ENCODE peak calls at places on chromosomes 12 and 14, in five cellular contexts. T, E, P, L and N are unnamed samples.

GRCh38 chr12:95548056-95548538 is 3.2 kb downstream of the USP44 start:
- DNase-seq in E (peak; percentile 54), P (no peak), T (no peak), L (no peak), N (no peak)

GRCh38 chr12:26295001-26295400 is 99.6 kb downstream of the SSPN start:
- DNase-seq in P (no peak), T (no peak), L (no peak), E (no peak), N (no peak)

GRCh38 chr14:53915364-53916014 is 41.1 kb downstream of the BMP4 start:
- DNase-seq in E (no peak), L (no peak), P (no peak), T (no peak), N (no peak)

GRCh38 chr12:71645268-71645667 is 18.4 kb downstream of the ZFC3H1 start:
- DNase-seq in L (no peak), T (no peak), P (no peak), E (no peak), N (no peak)

GRCh38 chr12:104846056-104846762 is 111.9 kb downstream of the SLC41A2 start:
- DNase-seq in T (peak; percentile 16), P (no peak), L (no peak), E (no peak), N (no peak)

GRCh38 chr14:63759454-63759853 is 31.6 kb upstream of the SGPP1 start:
- DNase-seq in L (no peak), E (no peak), P (peak; percentile 52), T (no peak), N (no peak)

GRCh38 chr12:56954956-56955355 is 2.5 kb downstream of the RDH16 start:
- DNase-seq in T (no peak), E (no peak), L (no peak), P (no peak), N (no peak)

GRCh38 chr14:61503167-61503801 is 181.9 kb downstream of the PRKCH start:
- DNase-seq in E (no peak), T (no peak), L (no peak), P (peak; percentile 46), N (no peak)

GRCh38 chr12:14954269-14954668 is 7.1 kb downstream of the ARHGDIB start:
- DNase-seq in T (no peak), L (no peak), E (no peak), P (no peak), N (no peak)

GRCh38 chr12:130336723-130337475 is 788 bp upstream of the PIWIL1 start:
- DNase-seq in P (no peak), L (no peak), E (no peak), T (no peak), N (no peak)

GRCh38 chr12:130334399-130334798 is 3.3 kb upstream of the PIWIL1 start:
- DNase-seq in T (no peak), P (no peak), L (no peak), E (no peak), N (no peak)

GRCh38 chr12:130337476-130338303 is at the start of gene PIWIL1:
- DNase-seq in P (no peak), L (no peak), E (no peak), T (no peak), N (no peak)

GRCh38 chr12:130334937-130335336 is 2.8 kb upstream of the PIWIL1 start:
- DNase-seq in L (no peak), P (no peak), E (no peak), T (no peak), N (no peak)

DNA sequence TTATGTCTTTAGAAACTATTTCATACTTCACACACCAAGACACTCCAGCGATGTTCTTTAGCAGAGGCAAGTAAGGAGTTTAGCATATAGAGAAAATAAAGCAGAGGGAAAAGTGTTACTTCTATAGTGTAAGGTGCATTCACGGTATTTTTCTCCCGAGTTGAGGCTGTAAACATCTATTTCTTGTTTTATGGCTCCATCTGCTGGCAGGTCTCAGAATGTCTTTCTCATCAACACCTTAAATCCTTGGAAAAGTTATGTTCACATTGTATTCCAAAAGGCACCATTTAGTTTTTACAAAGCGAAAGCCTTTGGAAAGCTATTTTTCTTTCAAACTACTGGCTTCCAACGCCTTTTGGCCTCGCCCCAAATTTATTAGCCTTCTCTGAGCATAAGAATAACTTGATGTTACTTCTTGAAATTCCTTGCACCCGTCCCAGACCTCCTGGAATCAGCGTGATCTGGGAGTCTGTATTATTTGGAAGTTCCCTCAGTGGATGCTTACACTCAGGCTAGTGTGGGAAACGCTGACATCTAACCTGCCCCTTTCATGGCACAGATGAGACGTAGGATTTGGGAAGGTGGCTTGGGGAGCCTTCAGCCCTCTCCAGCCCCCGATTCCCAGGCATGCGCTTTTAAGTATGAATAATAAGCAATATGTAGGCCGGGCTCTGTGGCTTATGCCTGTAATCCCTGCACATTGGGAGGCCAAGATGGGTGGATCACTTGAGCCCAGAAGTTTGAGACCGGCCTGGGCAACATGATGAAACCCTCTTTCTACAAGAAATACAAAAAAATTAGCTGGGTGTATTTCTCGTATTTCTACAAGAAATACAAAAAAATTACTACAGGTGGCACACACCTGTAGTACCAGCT is 1.9 kb upstream of the PIWIL1 start:
- DNase-seq in P (peak; percentile 76), L (no peak), T (peak; percentile 55), E (no peak), N (peak; percentile 51)
- TF ChIP-seq CTCF in P (peak; percentile 67), L (no peak), T (peak; percentile 53), E (peak; percentile 66), N (peak; percentile 84)

GRCh38 chr14:92794961-92795360 is 856 bp downstream of the GOLGA5 start:
- DNase-seq in T (no peak), L (no peak), P (no peak), E (no peak), N (no peak)

GRCh38 chr14:92793709-92794546 is at the start of gene GOLGA5:
- DNase-seq in E (peak; percentile 100), P (peak; percentile 99), L (peak; percentile 89), T (peak; percentile 95), N (peak; percentile 34)

GRCh38 chr14:92789457-92790089 is 4.5 kb upstream of the GOLGA5 start:
- DNase-seq in T (no peak), L (no peak), E (no peak), P (no peak), N (no peak)

GRCh38 chr14:92794547-92794941 is 439 bp downstream of the GOLGA5 start:
- DNase-seq in P (no peak), E (no peak), T (no peak), L (no peak), N (no peak)

DNA sequence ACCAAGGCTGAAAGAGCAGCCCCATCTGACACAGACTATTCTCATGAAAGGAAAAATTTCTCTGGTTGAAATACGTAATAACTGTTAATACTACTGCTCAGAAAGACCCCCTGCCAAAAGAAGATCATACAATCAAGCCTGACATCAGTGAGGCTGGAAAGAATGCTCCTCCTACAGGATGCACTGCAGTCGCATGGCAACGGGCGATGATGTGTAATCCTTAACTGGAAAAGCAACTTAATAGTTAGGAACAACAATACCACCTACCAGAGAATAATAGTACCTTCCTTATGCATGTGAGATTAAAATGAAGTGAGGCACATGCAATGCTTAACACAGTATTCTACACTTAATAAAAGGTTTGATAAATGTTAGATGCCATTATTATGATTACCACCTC is 1.2 kb upstream of the GOLGA5 start:
- DNase-seq in T (no peak), L (no peak), E (no peak), P (peak; percentile 53), N (no peak)
- TF ChIP-seq CTCF in T (no peak), L (no peak), E (no peak), P (peak; percentile 16), N (no peak)

DNA sequence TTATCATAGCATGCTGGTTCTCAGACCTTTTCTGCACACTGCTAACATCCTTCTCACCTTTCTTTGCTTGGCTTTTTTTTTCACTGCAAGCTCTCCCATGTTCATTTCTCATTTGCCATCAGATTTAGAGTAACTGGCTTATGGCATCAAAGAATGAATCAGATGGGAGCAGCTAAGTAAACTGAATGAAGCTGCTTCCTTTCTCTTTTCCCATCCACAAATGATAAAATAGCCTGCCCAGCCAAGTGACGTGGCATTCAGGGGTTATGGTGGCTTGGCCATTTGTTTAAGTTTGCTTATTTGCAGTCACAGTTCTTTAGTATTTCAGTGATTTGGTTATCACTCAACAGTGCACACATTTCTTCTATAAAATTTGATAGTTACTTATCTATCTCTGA is 708.6 kb downstream of the DIO2 start:
- DNase-seq in T (no peak), L (no peak), P (no peak), E (no peak), N (no peak)
- TF ChIP-seq CTCF in T (no peak), L (no peak), P (no peak), E (no peak), N (no peak)

GRCh38 chr14:92093320-92093719 is 13.1 kb downstream of the ATXN3 start:
- DNase-seq in T (no peak), E (no peak), L (no peak), P (peak; percentile 3), N (no peak)
- TF ChIP-seq CTCF in T (peak; percentile 30), E (no peak), L (no peak), P (peak; percentile 15), N (peak; percentile 38)

DNA sequence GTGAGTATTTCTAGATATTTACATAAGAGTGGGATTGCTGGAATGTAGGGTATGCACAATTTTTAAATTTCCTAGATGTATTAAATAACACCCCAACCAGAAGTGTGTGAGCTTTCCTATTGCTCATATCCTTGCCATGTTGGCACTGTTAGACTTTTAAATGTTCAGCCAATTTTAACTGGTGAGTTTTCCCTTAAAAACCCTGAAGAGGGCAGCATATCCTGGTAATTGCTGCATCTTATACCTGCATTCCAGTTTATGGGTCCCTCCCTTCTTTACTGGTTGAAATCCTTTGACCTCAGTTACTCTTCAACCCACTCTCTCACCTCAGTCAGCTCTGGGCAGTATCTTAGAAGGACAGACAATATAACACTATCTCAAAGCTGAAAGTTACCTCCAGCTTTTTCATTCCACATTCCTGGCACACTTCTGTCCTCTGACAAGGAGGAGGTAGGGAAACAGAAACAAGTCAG is 270.6 kb downstream of the PAWR start:
- DNase-seq in L (no peak), T (peak; percentile 92), E (no peak), P (peak; percentile 96), N (no peak)
- TF ChIP-seq CTCF in L (peak; percentile 9), T (peak; percentile 58), E (peak; percentile 76), P (peak; percentile 67), N (peak; percentile 36)

GRCh38 chr12:85441740-85442139 is 161.7 kb downstream of the ALX1 start:
- DNase-seq in E (no peak), P (peak; percentile 70), L (no peak), T (peak; percentile 25), N (no peak)
- TF ChIP-seq CTCF in E (peak; percentile 18), P (peak; percentile 72), L (no peak), T (peak; percentile 64), N (peak; percentile 31)